ENCODE peak calls at places on chromosomes 13 and 19, in nine cellular contexts. A, K, R, G, B, X, N, J and L are unnamed samples.

GRCh38 chr13:73954808-73955207 is 179.4 kb downstream of the KLF12 start:
- DNase-seq in A (no peak), K (no peak), R (no peak), G (no peak), B (no peak), X (no peak), N (no peak), J (no peak), L (no peak)

GRCh38 chr19:6890938-6891337 is 3.6 kb downstream of the ADGRE1 start:
- DNase-seq in A (no peak), K (no peak), R (no peak), G (no peak), B (no peak), X (no peak), N (peak), J (peak), L (no peak)

GRCh38 chr19:45798995-45799517 is 6.4 kb upstream of the DMWD start:
- DNase-seq in A (peak), K (peak), R (peak), G (peak), B (peak), X (no peak), N (peak), J (peak), L (peak)

GRCh38 chr13:42720116-42720857 is 61.1 kb upstream of the FAM216B start:
- DNase-seq in A (no peak), K (peak), R (peak), G (peak), B (no peak), X (no peak), N (no peak), J (peak), L (peak)

GRCh38 chr13:62706035-62706434 is 1290.4 kb upstream of the PCDH20 start:
- DNase-seq in A (no peak), K (no peak), R (no peak), G (no peak), B (no peak), X (no peak), N (no peak), J (no peak), L (peak)

GRCh38 chr19:8702350-8702749 is 3.8 kb upstream of the ACTL9 start:
- DNase-seq in A (no peak), K (no peak), R (no peak), G (no peak), B (no peak), X (no peak), N (no peak), J (peak), L (no peak)

GRCh38 chr13:24081388-24081787 is 79.1 kb upstream of the SPATA13 start:
- DNase-seq in A (no peak), K (no peak), R (no peak), G (no peak), B (no peak), X (no peak), N (no peak), J (no peak), L (no peak)

GRCh38 chr13:100526299-100527030 is 62.1 kb downstream of the GGACT start:
- DNase-seq in A (no peak), K (no peak), R (no peak), G (no peak), B (no peak), X (no peak), N (no peak), J (no peak), L (no peak)

GRCh38 chr19:2171349-2172145 is 7.8 kb downstream of the DOT1L start:
- DNase-seq in A (peak), K (peak), R (no peak), G (no peak), B (no peak), X (no peak), N (peak), J (peak), L (no peak)

GRCh38 chr19:3046621-3047306 is 15.5 kb downstream of the TLE5 start:
- DNase-seq in A (peak), K (no peak), R (no peak), G (no peak), B (no peak), X (no peak), N (no peak), J (no peak), L (no peak)

GRCh38 chr13:79090552-79091159 is 315.4 kb downstream of the RBM26 start:
- DNase-seq in A (no peak), K (no peak), R (no peak), G (no peak), B (no peak), X (no peak), N (no peak), J (no peak), L (no peak)

GRCh38 chr19:15320118-15320517 is 12.2 kb downstream of the BRD4 start:
- DNase-seq in A (no peak), K (no peak), R (peak), G (peak), B (no peak), X (no peak), N (no peak), J (no peak), L (no peak)

GRCh38 chr13:66087149-66087780 is 1142.9 kb downstream of the PCDH9 start:
- DNase-seq in A (no peak), K (no peak), R (no peak), G (no peak), B (no peak), X (no peak), N (no peak), J (no peak), L (no peak)

GRCh38 chr13:111790621-111791020 is 276.3 kb upstream of the SOX1 start:
- DNase-seq in A (no peak), K (no peak), R (no peak), G (no peak), B (no peak), X (no peak), N (no peak), J (no peak), L (no peak)

GRCh38 chr13:25662516-25662915 is 290.7 kb downstream of the ATP8A2 start:
- DNase-seq in A (no peak), K (no peak), R (no peak), G (no peak), B (no peak), X (no peak), N (no peak), J (no peak), L (no peak)

GRCh38 chr13:110965038-110965754 is 50.3 kb upstream of the ANKRD10 start:
- DNase-seq in A (no peak), K (peak), R (peak), G (peak), B (no peak), X (no peak), N (no peak), J (peak), L (peak)

GRCh38 chr13:28344163-28344562 is 150.8 kb downstream of the FLT1 start:
- DNase-seq in A (no peak), K (no peak), R (no peak), G (no peak), B (no peak), X (no peak), N (no peak), J (no peak), L (no peak)

GRCh38 chr13:80132741-80133601 is 208.0 kb downstream of the SPRY2 start:
- DNase-seq in A (peak), K (peak), R (peak), G (peak), B (peak), X (peak), N (no peak), J (no peak), L (no peak)

GRCh38 chr19:43799502-43800142 is 2.6 kb downstream of the LYPD5 start:
- DNase-seq in A (no peak), K (no peak), R (no peak), G (no peak), B (no peak), X (no peak), N (no peak), J (no peak), L (peak)

GRCh38 chr13:105410602-105411001 is 1124.9 kb downstream of the EFNB2 start:
- DNase-seq in A (peak), K (peak), R (no peak), G (no peak), B (peak), X (peak), N (peak), J (peak), L (no peak)

GRCh38 chr19:39112338-39112890 is 13.2 kb upstream of the PAK4 start:
- DNase-seq in A (no peak), K (peak), R (no peak), G (no peak), B (no peak), X (peak), N (no peak), J (no peak), L (peak)

GRCh38 chr19:19461306-19461670 is 54.1 kb downstream of the TSSK6 start:
- DNase-seq in A (no peak), K (no peak), R (no peak), G (peak), B (no peak), X (no peak), N (no peak), J (no peak), L (no peak)

GRCh38 chr13:27765650-27766049 is 26.6 kb upstream of the GSX1 start:
- DNase-seq in A (no peak), K (no peak), R (no peak), G (no peak), B (no peak), X (no peak), N (no peak), J (no peak), L (no peak)

GRCh38 chr19:16461630-16462051 is 10.1 kb downstream of the EPS15L1 start:
- DNase-seq in A (no peak), K (no peak), R (no peak), G (no peak), B (no peak), X (no peak), N (no peak), J (no peak), L (no peak)

GRCh38 chr19:8515317-8515716 is 1.4 kb upstream of the ZNF414 start:
- DNase-seq in A (no peak), K (no peak), R (no peak), G (no peak), B (no peak), X (no peak), N (peak), J (peak), L (no peak)

GRCh38 chr13:110116072-110116487 is 190.9 kb downstream of the COL4A1 start:
- DNase-seq in A (peak), K (peak), R (peak), G (peak), B (peak), X (peak), N (peak), J (peak), L (no peak)